ENCODE peak calls at places on chromosomes 16 and 17, in six cellular contexts. W, B, H, Z, Q and J are unnamed samples.

GRCh38 chr16:86093801-86094750 is 195.1 kb downstream of the IRF8 start:
- DNase-seq in W (no peak), B (no peak), H (no peak), Z (no peak), Q (no peak), J (no peak)

GRCh38 chr17:82520041-82520910 is 744 bp downstream of the FOXK2 start:
- DNase-seq in W (peak; percentile 49), B (no peak), H (no peak), Z (no peak), Q (peak; percentile 80), J (no peak)

GRCh38 chr17:72404872-72405271 is 284.1 kb downstream of the SOX9 start:
- DNase-seq in W (no peak), B (no peak), H (no peak), Z (no peak), Q (no peak), J (no peak)

GRCh38 chr17:70053241-70054234 is 21.5 kb upstream of the KCNJ16 start:
- DNase-seq in W (no peak), B (no peak), H (no peak), Z (no peak), Q (no peak), J (no peak)

GRCh38 chr17:4230142-4230541 is 33.6 kb downstream of the ANKFY1 start:
- DNase-seq in W (no peak), B (no peak), H (no peak), Z (peak; percentile 31), Q (no peak), J (peak; percentile 63)

GRCh38 chr16:55711959-55712876 is 56.4 kb downstream of the SLC6A2 start:
- DNase-seq in W (peak; percentile 66), B (no peak), H (no peak), Z (peak; percentile 31), Q (peak; percentile 61), J (peak; percentile 61)

GRCh38 chr16:58589311-58589890 is 40.2 kb downstream of the CNOT1 start:
- DNase-seq in W (no peak), B (no peak), H (no peak), Z (no peak), Q (no peak), J (no peak)

GRCh38 chr16:89545044-89545830 is 15.2 kb upstream of the RPL13 start:
- DNase-seq in W (no peak), B (no peak), H (no peak), Z (no peak), Q (no peak), J (no peak)

GRCh38 chr17:46949291-46950174 is 26.6 kb downstream of the GOSR2 start:
- DNase-seq in W (no peak), B (no peak), H (no peak), Z (no peak), Q (no peak), J (no peak)

GRCh38 chr17:42274812-42275526 is 1.2 kb downstream of the STAT5B start:
- DNase-seq in W (no peak), B (no peak), H (no peak), Z (no peak), Q (peak; percentile 25), J (no peak)

GRCh38 chr17:42275527-42276358 is 448 bp downstream of the STAT5B start:
- DNase-seq in W (peak; percentile 49), B (no peak), H (no peak), Z (no peak), Q (peak; percentile 65), J (no peak)

GRCh38 chr17:42276609-42277341 is 584 bp upstream of the STAT5B start:
- DNase-seq in W (peak; percentile 71), B (no peak), H (no peak), Z (no peak), Q (peak; percentile 74), J (no peak)

GRCh38 chr17:42277342-42277712 is 1.1 kb upstream of the STAT5B start:
- DNase-seq in W (no peak), B (no peak), H (no peak), Z (no peak), Q (no peak), J (no peak)

DNA sequence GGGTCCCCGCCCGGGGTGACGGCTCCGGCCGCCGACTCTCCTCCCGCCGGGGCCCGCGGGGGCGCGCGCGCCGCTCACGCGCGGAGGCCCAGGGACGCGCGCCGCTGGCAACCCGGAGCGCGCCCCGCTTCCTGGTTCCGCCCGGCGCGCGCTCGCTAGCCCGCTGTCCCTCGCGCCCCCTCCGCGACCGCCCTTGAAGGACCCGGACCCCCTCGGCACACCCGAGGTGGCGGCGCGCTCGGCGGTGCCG is at the start of gene STAT5B:
- DNase-seq in W (peak; percentile 91), B (no peak), H (no peak), Z (no peak), Q (peak; percentile 96), J (peak; percentile 97)
- TF ChIP-seq JUND in W (no peak), B (no peak), H (no peak), Z (no peak), Q (no peak), J (no peak)

DNA sequence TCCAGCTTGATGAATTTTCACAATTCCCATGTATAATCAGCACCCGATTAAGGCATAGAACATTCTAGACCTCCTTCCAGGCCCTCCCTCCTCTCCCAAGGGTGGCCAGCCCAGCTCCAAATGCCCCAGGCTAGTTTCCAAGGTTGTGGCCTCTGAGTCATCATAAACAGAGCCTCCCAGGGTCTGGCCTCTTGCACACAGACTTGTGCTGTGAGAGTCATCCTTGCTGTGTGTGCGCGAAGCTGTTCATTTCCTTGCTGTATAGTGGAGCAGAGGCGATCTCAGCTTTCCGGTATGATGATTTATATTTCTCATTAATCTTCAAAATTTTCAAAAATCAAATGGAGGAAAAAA is 20.5 kb upstream of the JPH3 start:
- DNase-seq in W (peak; percentile 78), B (no peak), H (no peak), Z (peak; percentile 51), Q (peak; percentile 58), J (peak; percentile 62)
- TF ChIP-seq JUND in W (peak; percentile 91), B (no peak), H (no peak), Z (no peak), Q (peak; percentile 90), J (no peak)

GRCh38 chr16:8533509-8533908 is 56.8 kb downstream of the TMEM114 start:
- DNase-seq in W (no peak), B (no peak), H (no peak), Z (no peak), Q (no peak), J (no peak)

GRCh38 chr16:8528471-8528870 is 61.8 kb downstream of the TMEM114 start:
- DNase-seq in W (no peak), B (no peak), H (no peak), Z (no peak), Q (no peak), J (no peak)

DNA sequence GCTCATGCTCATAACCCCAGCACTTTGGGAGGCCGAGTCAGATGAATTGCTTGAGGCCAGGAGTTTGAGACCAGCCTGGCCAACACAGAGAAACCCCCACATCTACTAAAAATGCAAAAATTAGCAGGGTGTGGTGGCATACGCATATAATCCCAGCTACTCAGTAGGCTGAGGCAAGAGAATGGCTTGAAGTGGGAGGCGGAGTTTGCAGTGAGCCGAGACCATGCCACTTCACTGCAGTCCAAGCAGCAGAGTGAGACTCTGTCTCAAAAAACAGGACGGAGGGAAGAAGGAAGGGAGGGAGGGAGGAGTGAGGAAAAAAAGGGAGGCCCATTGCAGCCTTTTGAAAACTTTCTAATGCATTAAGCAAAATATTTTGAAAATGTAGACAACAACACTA is 59.6 kb downstream of the TMEM114 start:
- DNase-seq in W (no peak), B (no peak), H (no peak), Z (no peak), Q (no peak), J (no peak)
- TF ChIP-seq JUND in W (no peak), B (no peak), H (no peak), Z (no peak), Q (no peak), J (no peak)

GRCh38 chr17:2204393-2204792 is 99.2 kb downstream of the SMG6 start:
- DNase-seq in W (no peak), B (no peak), H (no peak), Z (no peak), Q (no peak), J (no peak)

GRCh38 chr17:2202996-2203575 is 100.5 kb downstream of the SMG6 start:
- DNase-seq in W (no peak), B (no peak), H (no peak), Z (no peak), Q (no peak), J (no peak)

GRCh38 chr17:2207815-2208515 is 95.6 kb downstream of the SMG6 start:
- DNase-seq in W (no peak), B (no peak), H (no peak), Z (no peak), Q (no peak), J (no peak)

GRCh38 chr17:2202302-2202995 is 101.1 kb downstream of the SMG6 start:
- DNase-seq in W (no peak), B (no peak), H (no peak), Z (no peak), Q (no peak), J (no peak)

GRCh38 chr17:2203818-2204217 is 99.8 kb downstream of the SMG6 start:
- DNase-seq in W (no peak), B (no peak), H (no peak), Z (no peak), Q (no peak), J (no peak)
- TF ChIP-seq JUND in W (no peak), B (no peak), H (no peak), Z (no peak), Q (no peak), J (no peak)

GRCh38 chr16:30183961-30184429 is 593 bp downstream of the CORO1A start:
- DNase-seq in W (no peak), B (no peak), H (peak; percentile 71), Z (no peak), Q (peak; percentile 44), J (no peak)
- TF ChIP-seq JUND in W (no peak), B (no peak), H (no peak), Z (no peak), Q (no peak), J (no peak)

GRCh38 chr17:34917381-34917780 is 43.9 kb downstream of the CCT6B start:
- DNase-seq in W (no peak), B (no peak), H (no peak), Z (no peak), Q (no peak), J (peak; percentile 87)
- TF ChIP-seq JUND in W (no peak), B (no peak), H (no peak), Z (no peak), Q (no peak), J (peak; percentile 70)

DNA sequence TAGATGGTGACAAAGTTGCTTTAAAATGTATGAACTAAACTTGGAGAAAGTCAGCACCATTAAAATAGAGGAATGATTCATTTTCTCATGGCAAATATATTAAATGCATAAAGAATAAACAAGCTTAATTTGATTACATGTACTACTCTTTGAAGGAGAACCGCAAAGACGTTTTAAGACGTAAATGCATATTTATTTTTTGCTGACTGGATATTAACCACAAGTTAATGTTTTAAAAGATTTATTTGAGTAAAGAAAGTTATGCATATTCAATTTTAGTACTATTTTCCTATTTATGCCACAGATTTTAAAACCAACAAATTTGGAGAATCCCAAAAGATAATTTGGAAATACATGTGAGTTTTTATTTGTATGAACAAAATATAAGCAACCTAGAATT is 1121.9 kb downstream of the CDH8 start:
- DNase-seq in W (no peak), B (no peak), H (no peak), Z (no peak), Q (no peak), J (no peak)
- TF ChIP-seq JUND in W (no peak), B (no peak), H (no peak), Z (no peak), Q (no peak), J (no peak)

DNA sequence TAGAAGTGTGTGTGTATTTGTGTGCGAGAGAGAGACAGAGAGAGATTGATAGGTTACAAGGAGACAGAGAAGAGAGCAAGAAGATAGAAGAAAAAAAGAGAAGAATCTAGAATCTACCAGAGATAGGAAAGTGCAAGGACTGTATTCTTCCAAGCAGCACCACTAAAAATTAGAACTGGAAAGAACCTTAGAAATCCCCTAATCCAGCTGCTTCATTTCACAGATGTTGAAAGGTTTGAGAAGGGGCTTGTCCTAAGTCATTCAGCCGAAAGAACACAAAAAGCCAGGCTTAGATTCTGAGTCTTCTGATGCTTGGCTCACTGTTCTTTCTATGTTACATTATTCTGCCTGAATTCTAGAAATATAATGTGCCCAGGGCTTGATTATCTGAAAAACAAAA is 92.2 kb downstream of the HS3ST3A1 start:
- DNase-seq in W (no peak), B (no peak), H (no peak), Z (no peak), Q (no peak), J (no peak)
- TF ChIP-seq JUND in W (no peak), B (no peak), H (no peak), Z (no peak), Q (no peak), J (no peak)